ENCODE peak calls at places on chromosome 17, in nine cellular contexts. O is BE2C, A is ovary, X is GM23248, G is heart left ventricle, Z is esophagus muscularis mucosa, E is uterus, H is breast epithelium, D is neuronal stem cell. B is an unnamed sample.
A peak's percentile ranks its signal among the peaks of the same experiment; 100 is the strongest.

GRCh38 chr17:56690441-56691291 is 97.2 kb downstream of the NOG start:
- DNase-seq in X (peak; percentile 51), E (no peak), Z (no peak), A (no peak), G (no peak), D (no peak), O (no peak), H (no peak), B (no peak)

GRCh38 chr17:44075598-44076293 is 5.2 kb downstream of the G6PC3 start:
- DNase-seq in A (no peak), O (no peak), H (no peak), X (no peak), G (no peak), D (no peak), Z (no peak), E (no peak), B (no peak)

GRCh38 chr17:38591759-38592241 is 14.0 kb downstream of the SRCIN1 start:
- DNase-seq in E (no peak), H (no peak), D (no peak), G (no peak), X (peak; percentile 66), Z (no peak), O (peak; percentile 41), A (no peak), B (no peak)

GRCh38 chr17:56653877-56654276 is 60.4 kb downstream of the NOG start:
- DNase-seq in D (peak; percentile 23), H (no peak), Z (no peak), E (no peak), O (no peak), G (no peak), A (no peak), X (peak; percentile 64), B (no peak)

GRCh38 chr17:1467898-1468492 is 12.0 kb upstream of the CRK start:
- DNase-seq in D (peak; percentile 41), A (peak; percentile 43), H (no peak), X (no peak), Z (no peak), G (no peak), E (peak; percentile 69), O (no peak), B (no peak)

GRCh38 chr17:66625321-66625767 is 209.6 kb upstream of the CACNG5 start:
- DNase-seq in A (no peak), O (no peak), G (no peak), X (peak; percentile 44), H (no peak), E (no peak), D (peak; percentile 14), Z (no peak), B (no peak)

GRCh38 chr17:28572294-28573099 is 1.2 kb upstream of the PIGS start:
- DNase-seq in D (no peak), X (no peak), E (no peak), Z (no peak), H (no peak), A (no peak), G (no peak), O (no peak), B (no peak)

GRCh38 chr17:74521701-74522201 is 9.5 kb downstream of the CD300LB start:
- DNase-seq in E (no peak), G (peak; percentile 30), X (no peak), A (no peak), D (no peak), O (no peak), Z (peak; percentile 87), H (peak; percentile 42), B (no peak)

GRCh38 chr17:49198206-49198605 is 12.2 kb downstream of the GNGT2 start:
- DNase-seq in A (no peak), E (no peak), X (no peak), D (no peak), O (no peak), G (no peak), H (no peak), Z (no peak), B (no peak)

GRCh38 chr17:49504369-49504768 is 9.3 kb downstream of the NGFR start:
- DNase-seq in G (no peak), Z (no peak), A (no peak), H (no peak), X (no peak), E (no peak), D (no peak), O (no peak), B (no peak)

GRCh38 chr17:58100506-58100905 is 17.3 kb downstream of the DYNLL2 start:
- DNase-seq in A (no peak), O (no peak), E (no peak), G (no peak), H (no peak), Z (no peak), X (no peak), D (no peak), B (no peak)

GRCh38 chr17:56629450-56630187 is 36.1 kb downstream of the NOG start:
- DNase-seq in E (no peak), Z (no peak), A (no peak), D (peak; percentile 21), O (peak; percentile 23), G (no peak), X (peak; percentile 59), H (no peak), B (no peak)

GRCh38 chr17:64291268-64291851 is 28.3 kb upstream of the TEX2 start:
- DNase-seq in Z (no peak), E (no peak), G (no peak), D (no peak), A (no peak), H (no peak), X (no peak), O (peak; percentile 23), B (no peak)

GRCh38 chr17:79006794-79007503 is 2.6 kb downstream of the CANT1 start:
- DNase-seq in E (peak; percentile 10), D (no peak), X (no peak), H (peak; percentile 48), A (peak; percentile 17), O (no peak), Z (no peak), G (no peak), B (no peak)

GRCh38 chr17:20095366-20096080 is 86.4 kb downstream of the SPECC1 start:
- DNase-seq in H (no peak), A (peak; percentile 72), X (peak; percentile 57), Z (no peak), D (peak; percentile 46), E (peak; percentile 66), O (peak; percentile 8), G (peak; percentile 80), B (peak; percentile 22)

GRCh38 chr17:29625037-29625750 is 2.5 kb upstream of the CORO6 start:
- DNase-seq in X (peak; percentile 91), G (no peak), E (no peak), H (no peak), A (no peak), O (peak; percentile 67), Z (no peak), D (no peak), B (no peak)

GRCh38 chr17:27380551-27380950 is 75.7 kb upstream of the KSR1 start:
- DNase-seq in H (no peak), E (no peak), O (no peak), A (no peak), D (no peak), G (no peak), X (no peak), Z (no peak), B (no peak)

DNA sequence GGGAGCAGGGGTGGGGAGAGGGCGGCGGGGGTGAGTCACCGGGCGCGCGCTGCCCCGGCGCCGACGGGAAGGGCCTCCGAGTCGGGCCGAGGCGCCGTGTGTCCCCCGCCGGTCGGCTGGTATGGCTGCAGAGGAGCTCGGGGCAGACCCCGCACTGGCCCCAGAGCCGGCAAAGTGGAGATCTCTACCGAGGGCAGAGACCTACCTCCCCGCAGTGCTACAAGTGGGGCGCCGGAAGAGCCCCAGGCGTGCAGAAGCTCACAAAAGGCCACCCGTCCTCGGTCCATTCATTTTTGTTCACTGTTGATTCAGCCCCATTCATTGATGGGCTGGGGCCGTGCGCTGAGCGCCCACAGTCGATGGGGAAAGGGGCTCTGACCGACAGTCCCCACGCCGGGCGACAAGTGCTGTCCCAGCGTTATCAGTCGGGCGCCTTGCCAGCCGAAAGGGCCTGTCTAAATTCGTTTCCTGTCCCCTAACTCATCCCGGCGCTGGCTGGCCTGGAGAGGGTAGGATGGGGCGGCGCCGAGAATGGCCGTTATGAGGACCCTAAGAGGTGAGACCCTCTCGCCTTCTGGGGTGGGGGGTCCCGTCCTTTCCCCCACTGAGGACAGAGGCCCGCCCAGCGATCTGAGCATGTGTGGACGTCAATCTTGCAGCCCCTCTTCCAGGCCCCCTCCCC is 703 bp upstream of the ENO3 start:
- DNase-seq in O (peak; percentile 79), E (peak; percentile 67), D (no peak), X (peak; percentile 73), Z (no peak), G (peak; percentile 79), A (peak; percentile 63), H (no peak), B (peak; percentile 75)
- H3K4me1 ChIP-seq in O (peaks cover 4% of the 10 kb centered on the region), E (peaks cover 14% of the 10 kb centered on the region), D (peaks cover 17% of the 10 kb centered on the region), X (peaks cover 19% of the 10 kb centered on the region), Z (peaks cover 53% of the 10 kb centered on the region), G (peaks cover 38% of the 10 kb centered on the region), A (peaks cover 2% of the 10 kb centered on the region), H (peaks cover 8% of the 10 kb centered on the region), B (peaks cover 23% of the 10 kb centered on the region)

GRCh38 chr17:80081596-80081995 is 19.8 kb upstream of the GAA start:
- DNase-seq in A (no peak), D (no peak), Z (no peak), E (no peak), O (no peak), G (no peak), H (no peak), X (no peak), B (no peak)
- H3K4me1 ChIP-seq in A (no peaks in the 10 kb centered on the region), D (peaks cover 4% of the 10 kb centered on the region), Z (peaks cover 7% of the 10 kb centered on the region), E (no peaks in the 10 kb centered on the region), O (peaks cover 3% of the 10 kb centered on the region), G (peaks cover 6% of the 10 kb centered on the region), H (no peaks in the 10 kb centered on the region), X (no peaks in the 10 kb centered on the region), B (peaks cover 5% of the 10 kb centered on the region)

GRCh38 chr17:68198931-68199836 is 48.7 kb upstream of the AMZ2 start:
- DNase-seq in O (no peak), X (peak; percentile 26), E (no peak), G (no peak), D (no peak), H (no peak), A (no peak), Z (no peak), B (no peak)

GRCh38 chr17:68197997-68198930 is 49.6 kb upstream of the AMZ2 start:
- DNase-seq in A (no peak), D (no peak), Z (no peak), O (no peak), H (peak; percentile 64), G (no peak), E (no peak), X (no peak), B (no peak)

GRCh38 chr17:68200689-68201424 is 47.0 kb upstream of the AMZ2 start:
- DNase-seq in G (peak; percentile 86), X (peak; percentile 73), H (peak; percentile 77), O (peak; percentile 92), Z (peak; percentile 93), A (peak; percentile 75), E (peak; percentile 54), D (peak; percentile 70), B (peak; percentile 80)

GRCh38 chr17:68201425-68201785 is 46.4 kb upstream of the AMZ2 start:
- DNase-seq in H (no peak), E (no peak), X (no peak), O (no peak), Z (peak; percentile 53), A (no peak), G (no peak), D (no peak), B (no peak)

GRCh38 chr17:68199837-68200688 is 47.8 kb upstream of the AMZ2 start:
- DNase-seq in D (no peak), X (no peak), E (no peak), G (no peak), O (no peak), A (no peak), H (no peak), Z (peak; percentile 79), B (no peak)
- H3K4me1 ChIP-seq in D (peaks cover 13% of the 10 kb centered on the region), X (no peaks in the 10 kb centered on the region), E (no peaks in the 10 kb centered on the region), G (peaks cover 51% of the 10 kb centered on the region), O (no peaks in the 10 kb centered on the region), A (peaks cover 20% of the 10 kb centered on the region), H (peaks cover 23% of the 10 kb centered on the region), Z (peaks cover 64% of the 10 kb centered on the region), B (peaks cover 14% of the 10 kb centered on the region)

GRCh38 chr17:82234211-82235055 is 5.6 kb downstream of the SLC16A3 start:
- DNase-seq in O (peak; percentile 29), G (no peak), E (no peak), A (peak; percentile 21), D (no peak), H (no peak), X (no peak), Z (no peak), B (no peak)
- H3K4me1 ChIP-seq in O (peaks cover 19% of the 10 kb centered on the region), G (peaks cover 61% of the 10 kb centered on the region), E (peaks cover 4% of the 10 kb centered on the region), A (peaks cover 42% of the 10 kb centered on the region), D (peaks cover 13% of the 10 kb centered on the region), H (peaks cover 21% of the 10 kb centered on the region), X (peaks cover 16% of the 10 kb centered on the region), Z (peaks cover 95% of the 10 kb centered on the region), B (peaks cover 41% of the 10 kb centered on the region)

B was measured in transverse colon.